ENCODE peak calls at places on chromosomes 1 and 21, in nine cellular contexts. Y is fibroblast of lung, C is brain microvascular endothelial cell, X is GM23248, V is esophagus squamous epithelium, T is left lung, L is transverse colon, J is HepG2, A is mesendoderm. P is an unnamed sample.

GRCh38 chr1:179809506-179810366 is 66.6 kb downstream of the FAM163A start:
- DNase-seq in V (no peak), X (peak; percentile 78), Y (peak; percentile 77), T (peak; percentile 45), C (peak; percentile 76), A (peak; percentile 85), J (peak; percentile 60), L (peak; percentile 59), P (peak; percentile 68)

GRCh38 chr1:162070094-162070748 is 730 bp downstream of the NOS1AP start:
- DNase-seq in X (peak; percentile 10), J (no peak), V (no peak), C (no peak), T (peak; percentile 51), A (peak; percentile 83), L (peak; percentile 66), Y (no peak), P (peak; percentile 71)

GRCh38 chr1:9447215-9447960 is 91.9 kb upstream of the SLC25A33 start:
- DNase-seq in C (no peak), X (no peak), T (no peak), J (no peak), V (no peak), Y (no peak), A (no peak), L (no peak), P (no peak)

GRCh38 chr1:19367584-19368041 is 55.5 kb downstream of the SLC66A1 start:
- DNase-seq in X (no peak), Y (no peak), V (no peak), L (no peak), C (no peak), A (no peak), T (no peak), J (no peak), P (no peak)

GRCh38 chr1:204001166-204001901 is 71.6 kb upstream of the SOX13 start:
- DNase-seq in V (no peak), C (no peak), T (no peak), J (no peak), X (no peak), L (no peak), A (no peak), Y (no peak), P (no peak)

GRCh38 chr1:119637719-119638118 is 10.3 kb downstream of the ZNF697 start:
- DNase-seq in X (no peak), T (no peak), V (no peak), A (no peak), C (no peak), J (no peak), L (no peak), Y (peak; percentile 68), P (no peak)

GRCh38 chr1:248243204-248243603 is 12.0 kb downstream of the OR2M4 start:
- DNase-seq in C (peak; percentile 3), A (peak; percentile 30), V (no peak), Y (peak; percentile 15), J (peak; percentile 12), T (no peak), L (no peak), X (peak; percentile 61), P (peak; percentile 0)

GRCh38 chr21:43340491-43341348 is 86.2 kb downstream of the SIK1 start:
- DNase-seq in J (no peak), A (peak; percentile 78), T (no peak), Y (peak; percentile 85), X (peak; percentile 85), L (peak; percentile 59), C (peak; percentile 95), V (no peak), P (peak; percentile 53)

DNA sequence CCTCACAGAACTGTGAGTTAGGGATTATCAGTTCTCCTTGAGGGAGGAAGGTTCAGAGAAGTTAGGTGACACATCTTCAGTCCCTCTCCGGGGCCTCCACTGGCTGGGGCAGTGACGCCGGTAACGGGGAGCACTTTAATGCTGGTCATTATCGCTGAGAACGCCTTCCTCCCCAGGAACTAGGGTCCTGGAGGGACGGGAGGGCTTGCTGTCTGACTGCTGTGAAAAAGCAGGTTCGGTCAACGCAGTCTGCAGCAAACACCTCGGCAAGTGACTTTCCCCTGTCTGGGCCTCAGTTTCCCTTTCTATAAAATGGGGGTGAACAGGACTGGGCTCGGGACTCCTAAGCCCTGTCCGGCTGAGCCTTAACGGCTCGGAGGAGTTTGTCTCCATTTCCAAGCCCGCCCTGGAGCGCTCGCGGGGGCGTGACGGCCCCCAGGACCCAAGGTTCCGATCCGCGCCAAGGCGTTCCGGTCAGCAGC is 341 bp upstream of the TMEM61 start:
- DNase-seq in L (no peak), X (no peak), C (no peak), A (no peak), V (no peak), J (no peak), Y (no peak), T (no peak), P (no peak)
- H3K4me3 ChIP-seq in L (peak overlapping the region; percentile 40), X (peak overlapping the region; percentile 44), C (peak overlapping the region; percentile 34), A (no peak overlapping the region), V (peak overlapping the region; percentile 56), J (peak overlapping the region; percentile 55), Y (no peak overlapping the region), T (peak overlapping the region; percentile 35), P (peak overlapping the region; percentile 25)

DNA sequence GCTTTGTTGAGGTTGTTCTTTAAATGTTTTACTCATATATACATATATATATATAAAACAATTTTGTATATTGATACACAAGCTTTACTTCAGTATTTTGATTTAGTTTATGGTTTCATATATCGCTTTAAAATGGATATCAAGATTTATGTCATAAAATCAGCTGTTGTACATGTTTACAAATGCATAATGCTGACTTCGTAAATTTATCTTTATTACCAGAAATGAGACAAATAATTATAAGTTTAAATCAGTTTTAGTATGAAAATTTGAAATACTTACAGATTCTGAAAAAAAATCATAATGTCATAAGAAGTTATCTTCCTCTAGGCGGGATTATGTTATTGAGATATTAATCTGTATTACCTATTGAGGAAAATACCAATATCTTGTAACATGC is 6.9 kb downstream of the STXBP3 start:
- DNase-seq in C (no peak), L (no peak), J (no peak), X (no peak), T (no peak), V (no peak), Y (no peak), A (no peak), P (no peak)
- H3K36me3 ChIP-seq in C (peaks cover 16% of the 10 kb centered on the region), L (no peaks in the 10 kb centered on the region), J (peaks cover 1% of the 10 kb centered on the region), X (peaks cover 37% of the 10 kb centered on the region), T (peaks cover 50% of the 10 kb centered on the region), V (no peaks in the 10 kb centered on the region), Y (peaks cover 2% of the 10 kb centered on the region), A (no peaks in the 10 kb centered on the region), P (peaks cover 2% of the 10 kb centered on the region)

GRCh38 chr1:164576311-164577271 is 17.6 kb downstream of the PBX1 start:
- DNase-seq in A (peak; percentile 71), J (no peak), Y (peak; percentile 94), V (no peak), L (no peak), X (no peak), C (peak; percentile 66), T (no peak), P (no peak)
- H3K27ac ChIP-seq in A (peak overlapping the region; percentile 86), J (no peak overlapping the region), Y (peak overlapping the region; percentile 75), V (peak overlapping the region; percentile 67), L (peak overlapping the region; percentile 83), X (no peak overlapping the region), C (peak overlapping the region; percentile 88), T (peak overlapping the region; percentile 62), P (peak overlapping the region; percentile 77)

GRCh38 chr1:235011064-235011598 is 117.5 kb downstream of the TOMM20 start:
- DNase-seq in A (no peak), Y (no peak), L (no peak), X (no peak), C (no peak), T (no peak), V (no peak), J (no peak), P (no peak)

GRCh38 chr1:235011599-235012435 is 116.8 kb downstream of the TOMM20 start:
- DNase-seq in J (no peak), V (peak; percentile 59), A (peak; percentile 48), T (peak; percentile 84), X (peak; percentile 100), C (peak; percentile 100), L (peak; percentile 74), Y (peak; percentile 96), P (peak; percentile 69)

GRCh38 chr1:235014756-235015155 is 113.9 kb downstream of the TOMM20 start:
- DNase-seq in J (no peak), L (no peak), V (no peak), X (no peak), C (no peak), A (no peak), Y (no peak), T (no peak), P (no peak)

GRCh38 chr1:235013512-235013911 is 115.1 kb downstream of the TOMM20 start:
- DNase-seq in C (no peak), Y (no peak), J (no peak), L (no peak), A (peak; percentile 26), T (peak; percentile 57), X (no peak), V (no peak), P (no peak)

GRCh38 chr1:235012436-235013210 is 116.0 kb downstream of the TOMM20 start:
- DNase-seq in A (no peak), Y (no peak), T (no peak), X (no peak), V (no peak), L (no peak), C (no peak), J (no peak), P (no peak)
- H3K4me3 ChIP-seq in A (no peak overlapping the region), Y (no peak overlapping the region), T (no peak overlapping the region), X (no peak overlapping the region), V (no peak overlapping the region), L (no peak overlapping the region), C (no peak overlapping the region), J (no peak overlapping the region), P (no peak overlapping the region)

DNA sequence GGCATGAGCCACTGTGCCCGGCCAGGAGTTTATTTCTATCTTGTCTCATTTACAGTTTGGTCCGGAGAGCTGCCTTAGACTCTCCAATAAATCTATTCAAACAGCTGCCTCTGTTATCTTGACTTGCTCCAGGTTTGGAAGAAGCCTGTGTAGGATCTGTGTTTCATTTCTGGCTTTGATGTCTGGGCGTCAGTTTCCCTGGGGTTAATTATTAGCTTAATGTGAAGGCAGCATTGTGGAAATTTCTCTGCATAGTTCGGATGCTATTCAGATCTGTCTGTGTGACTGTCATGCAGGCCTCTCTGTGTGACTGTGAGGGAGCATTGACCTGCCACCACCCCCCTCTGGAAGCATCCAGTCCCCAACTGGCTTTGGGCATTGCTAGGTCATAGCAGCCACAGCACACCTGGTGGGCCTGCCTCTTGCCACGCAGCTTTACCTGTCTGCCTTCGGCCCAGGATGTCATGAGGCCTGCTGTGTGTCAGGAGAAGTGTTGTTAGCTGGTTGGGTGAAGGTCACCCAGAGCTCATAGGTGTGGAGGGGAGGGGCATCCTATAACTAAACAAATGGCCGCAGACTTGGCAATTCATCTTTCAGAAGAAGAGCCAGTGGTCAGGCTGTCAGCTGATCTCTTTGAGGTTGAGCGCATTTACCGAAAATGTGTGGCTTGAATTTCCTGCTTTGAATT is 9.8 kb downstream of the IFNGR2 start:
- DNase-seq in A (peak; percentile 64), L (peak; percentile 58), T (no peak), J (peak; percentile 98), V (no peak), C (no peak), Y (no peak), X (no peak), P (peak; percentile 73)
- H3K36me3 ChIP-seq in A (peaks cover 3% of the 10 kb centered on the region), L (no peaks in the 10 kb centered on the region), T (peaks cover 81% of the 10 kb centered on the region), J (peaks cover 3% of the 10 kb centered on the region), V (peaks cover 4% of the 10 kb centered on the region), C (peaks cover 52% of the 10 kb centered on the region), Y (peaks cover 11% of the 10 kb centered on the region), X (peaks cover 36% of the 10 kb centered on the region), P (peaks cover 2% of the 10 kb centered on the region)